ENCODE peak calls at places on chromosomes 12 and 14, in six cellular contexts. One of them, this sample, is unnamed.

GRCh38 chr14:52351561-52352491 is 37.7 kb downstream of the PTGER2 start:
- DNase-seq in left lung: no peak
- DNase-seq in stimulated activated CD4-positive, alpha-beta T cell treated with anti-CD3 and anti-CD28 coated beads, TNF-alpha, amount 100 ng/mL, for 48 hours: no peak
- DNase-seq in T-helper 2 cell: peak; percentile 56
- DNase-seq in amniotic epithelial cell: peak; percentile 99
- DNase-seq in iris pigment epithelial cell: peak; percentile 71
- DNase-seq in this sample: peak; percentile 71

GRCh38 chr14:75399819-75400678 is 27.8 kb upstream of the JDP2 start:
- DNase-seq in amniotic epithelial cell: peak; percentile 44
- DNase-seq in iris pigment epithelial cell: no peak
- DNase-seq in T-helper 2 cell: no peak
- DNase-seq in left lung: peak; percentile 89
- DNase-seq in stimulated activated CD4-positive, alpha-beta T cell treated with anti-CD3 and anti-CD28 coated beads, TNF-alpha, amount 100 ng/mL, for 48 hours: no peak
- DNase-seq in this sample: no peak

GRCh38 chr12:88472775-88473174 is 107.5 kb downstream of the KITLG start:
- DNase-seq in left lung: no peak
- DNase-seq in T-helper 2 cell: no peak
- DNase-seq in stimulated activated CD4-positive, alpha-beta T cell treated with anti-CD3 and anti-CD28 coated beads, TNF-alpha, amount 100 ng/mL, for 48 hours: no peak
- DNase-seq in iris pigment epithelial cell: peak; percentile 78
- DNase-seq in amniotic epithelial cell: peak; percentile 36
- DNase-seq in this sample: no peak

GRCh38 chr14:32434880-32435279 is 105.8 kb downstream of the AKAP6 start:
- DNase-seq in iris pigment epithelial cell: no peak
- DNase-seq in amniotic epithelial cell: no peak
- DNase-seq in left lung: no peak
- DNase-seq in T-helper 2 cell: no peak
- DNase-seq in stimulated activated CD4-positive, alpha-beta T cell treated with anti-CD3 and anti-CD28 coated beads, TNF-alpha, amount 100 ng/mL, for 48 hours: no peak
- DNase-seq in this sample: no peak

GRCh38 chr14:59507063-59507751 is 22.9 kb downstream of the JKAMP start:
- DNase-seq in stimulated activated CD4-positive, alpha-beta T cell treated with anti-CD3 and anti-CD28 coated beads, TNF-alpha, amount 100 ng/mL, for 48 hours: peak; percentile 21
- DNase-seq in T-helper 2 cell: no peak
- DNase-seq in left lung: no peak
- DNase-seq in iris pigment epithelial cell: peak; percentile 69
- DNase-seq in amniotic epithelial cell: peak; percentile 54
- DNase-seq in this sample: peak; percentile 10

GRCh38 chr12:8123124-8123888 is at the start of gene CLEC4A:
- DNase-seq in left lung: no peak
- DNase-seq in T-helper 2 cell: no peak
- DNase-seq in stimulated activated CD4-positive, alpha-beta T cell treated with anti-CD3 and anti-CD28 coated beads, TNF-alpha, amount 100 ng/mL, for 48 hours: no peak
- DNase-seq in iris pigment epithelial cell: no peak
- DNase-seq in amniotic epithelial cell: no peak
- DNase-seq in this sample: no peak

GRCh38 chr12:41962171-41962572 is 182.5 kb downstream of the GXYLT1 start:
- DNase-seq in stimulated activated CD4-positive, alpha-beta T cell treated with anti-CD3 and anti-CD28 coated beads, TNF-alpha, amount 100 ng/mL, for 48 hours: no peak
- DNase-seq in T-helper 2 cell: no peak
- DNase-seq in iris pigment epithelial cell: no peak
- DNase-seq in left lung: no peak
- DNase-seq in amniotic epithelial cell: no peak
- DNase-seq in this sample: no peak

GRCh38 chr14:39956372-39956771 is 524.1 kb upstream of the FBXO33 start:
- DNase-seq in T-helper 2 cell: no peak
- DNase-seq in left lung: no peak
- DNase-seq in iris pigment epithelial cell: no peak
- DNase-seq in amniotic epithelial cell: no peak
- DNase-seq in stimulated activated CD4-positive, alpha-beta T cell treated with anti-CD3 and anti-CD28 coated beads, TNF-alpha, amount 100 ng/mL, for 48 hours: no peak
- DNase-seq in this sample: no peak

GRCh38 chr14:30322819-30323218 is 236.1 kb upstream of the G2E3 start:
- DNase-seq in stimulated activated CD4-positive, alpha-beta T cell treated with anti-CD3 and anti-CD28 coated beads, TNF-alpha, amount 100 ng/mL, for 48 hours: no peak
- DNase-seq in left lung: no peak
- DNase-seq in T-helper 2 cell: no peak
- DNase-seq in iris pigment epithelial cell: no peak
- DNase-seq in amniotic epithelial cell: no peak
- DNase-seq in this sample: no peak

GRCh38 chr12:49028666-49029275 is 10.2 kb upstream of the PRKAG1 start:
- DNase-seq in T-helper 2 cell: no peak
- DNase-seq in amniotic epithelial cell: no peak
- DNase-seq in stimulated activated CD4-positive, alpha-beta T cell treated with anti-CD3 and anti-CD28 coated beads, TNF-alpha, amount 100 ng/mL, for 48 hours: no peak
- DNase-seq in left lung: no peak
- DNase-seq in iris pigment epithelial cell: no peak
- DNase-seq in this sample: no peak

GRCh38 chr12:95557625-95558024 is 6.3 kb upstream of the USP44 start:
- DNase-seq in T-helper 2 cell: no peak
- DNase-seq in iris pigment epithelial cell: no peak
- DNase-seq in left lung: no peak
- DNase-seq in stimulated activated CD4-positive, alpha-beta T cell treated with anti-CD3 and anti-CD28 coated beads, TNF-alpha, amount 100 ng/mL, for 48 hours: no peak
- DNase-seq in amniotic epithelial cell: no peak
- DNase-seq in this sample: no peak

GRCh38 chr12:11657511-11657910 is 8.0 kb downstream of the ETV6 start:
- DNase-seq in T-helper 2 cell: no peak
- DNase-seq in stimulated activated CD4-positive, alpha-beta T cell treated with anti-CD3 and anti-CD28 coated beads, TNF-alpha, amount 100 ng/mL, for 48 hours: no peak
- DNase-seq in amniotic epithelial cell: no peak
- DNase-seq in left lung: no peak
- DNase-seq in iris pigment epithelial cell: no peak
- DNase-seq in this sample: no peak

GRCh38 chr12:48826209-48826855 is 8.0 kb downstream of the CACNB3 start:
- DNase-seq in left lung: no peak
- DNase-seq in stimulated activated CD4-positive, alpha-beta T cell treated with anti-CD3 and anti-CD28 coated beads, TNF-alpha, amount 100 ng/mL, for 48 hours: no peak
- DNase-seq in iris pigment epithelial cell: no peak
- DNase-seq in amniotic epithelial cell: no peak
- DNase-seq in T-helper 2 cell: no peak
- DNase-seq in this sample: no peak

GRCh38 chr12:72282721-72283120 is 10.6 kb downstream of the TRHDE start:
- DNase-seq in stimulated activated CD4-positive, alpha-beta T cell treated with anti-CD3 and anti-CD28 coated beads, TNF-alpha, amount 100 ng/mL, for 48 hours: no peak
- DNase-seq in left lung: no peak
- DNase-seq in iris pigment epithelial cell: peak; percentile 66
- DNase-seq in T-helper 2 cell: no peak
- DNase-seq in amniotic epithelial cell: no peak
- DNase-seq in this sample: no peak

GRCh38 chr14:29175706-29176105 is 409.1 kb downstream of the FOXG1 start:
- DNase-seq in T-helper 2 cell: no peak
- DNase-seq in amniotic epithelial cell: no peak
- DNase-seq in iris pigment epithelial cell: no peak
- DNase-seq in stimulated activated CD4-positive, alpha-beta T cell treated with anti-CD3 and anti-CD28 coated beads, TNF-alpha, amount 100 ng/mL, for 48 hours: no peak
- DNase-seq in left lung: no peak
- DNase-seq in this sample: no peak

GRCh38 chr12:84636801-84637285 is 275.8 kb downstream of the SLC6A15 start:
- DNase-seq in left lung: no peak
- DNase-seq in iris pigment epithelial cell: peak; percentile 70
- DNase-seq in amniotic epithelial cell: peak; percentile 13
- DNase-seq in stimulated activated CD4-positive, alpha-beta T cell treated with anti-CD3 and anti-CD28 coated beads, TNF-alpha, amount 100 ng/mL, for 48 hours: no peak
- DNase-seq in T-helper 2 cell: no peak
- DNase-seq in this sample: no peak

GRCh38 chr14:52091913-52092312 is 23.1 kb upstream of the NID2 start:
- DNase-seq in iris pigment epithelial cell: no peak
- DNase-seq in stimulated activated CD4-positive, alpha-beta T cell treated with anti-CD3 and anti-CD28 coated beads, TNF-alpha, amount 100 ng/mL, for 48 hours: no peak
- DNase-seq in T-helper 2 cell: no peak
- DNase-seq in left lung: no peak
- DNase-seq in amniotic epithelial cell: peak; percentile 44
- DNase-seq in this sample: no peak

GRCh38 chr14:52553002-52553670 is 500 bp downstream of the GPR137C start:
- DNase-seq in stimulated activated CD4-positive, alpha-beta T cell treated with anti-CD3 and anti-CD28 coated beads, TNF-alpha, amount 100 ng/mL, for 48 hours: peak; percentile 26
- DNase-seq in iris pigment epithelial cell: no peak
- DNase-seq in left lung: peak; percentile 55
- DNase-seq in T-helper 2 cell: peak; percentile 31
- DNase-seq in amniotic epithelial cell: no peak
- DNase-seq in this sample: no peak

GRCh38 chr12:104083769-104084475 is 19.6 kb downstream of the HCFC2 start:
- DNase-seq in T-helper 2 cell: no peak
- DNase-seq in left lung: no peak
- DNase-seq in stimulated activated CD4-positive, alpha-beta T cell treated with anti-CD3 and anti-CD28 coated beads, TNF-alpha, amount 100 ng/mL, for 48 hours: peak; percentile 46
- DNase-seq in amniotic epithelial cell: no peak
- DNase-seq in iris pigment epithelial cell: no peak
- DNase-seq in this sample: peak; percentile 73

GRCh38 chr12:48296586-48297396 is 53.9 kb downstream of the ZNF641 start:
- DNase-seq in left lung: peak; percentile 89
- DNase-seq in stimulated activated CD4-positive, alpha-beta T cell treated with anti-CD3 and anti-CD28 coated beads, TNF-alpha, amount 100 ng/mL, for 48 hours: peak; percentile 20
- DNase-seq in iris pigment epithelial cell: peak; percentile 84
- DNase-seq in amniotic epithelial cell: peak; percentile 84
- DNase-seq in T-helper 2 cell: no peak
- DNase-seq in this sample: peak; percentile 49

GRCh38 chr12:32669584-32669983 is 9.5 kb upstream of the DNM1L start:
- DNase-seq in left lung: no peak
- DNase-seq in iris pigment epithelial cell: no peak
- DNase-seq in amniotic epithelial cell: no peak
- DNase-seq in stimulated activated CD4-positive, alpha-beta T cell treated with anti-CD3 and anti-CD28 coated beads, TNF-alpha, amount 100 ng/mL, for 48 hours: no peak
- DNase-seq in T-helper 2 cell: no peak
- DNase-seq in this sample: no peak

GRCh38 chr14:66508846-66509621 is 1.1 kb downstream of the GPHN start:
- DNase-seq in left lung: peak; percentile 48
- DNase-seq in T-helper 2 cell: peak; percentile 18
- DNase-seq in amniotic epithelial cell: no peak
- DNase-seq in iris pigment epithelial cell: peak; percentile 35
- DNase-seq in stimulated activated CD4-positive, alpha-beta T cell treated with anti-CD3 and anti-CD28 coated beads, TNF-alpha, amount 100 ng/mL, for 48 hours: peak; percentile 35
- DNase-seq in this sample: peak; percentile 71

GRCh38 chr12:131130311-131130911 is 176.7 kb downstream of the ADGRD1 start:
- DNase-seq in amniotic epithelial cell: no peak
- DNase-seq in T-helper 2 cell: no peak
- DNase-seq in stimulated activated CD4-positive, alpha-beta T cell treated with anti-CD3 and anti-CD28 coated beads, TNF-alpha, amount 100 ng/mL, for 48 hours: no peak
- DNase-seq in left lung: no peak
- DNase-seq in iris pigment epithelial cell: no peak
- DNase-seq in this sample: no peak

GRCh38 chr14:51216602-51217001 is 23.4 kb upstream of the TMX1 start:
- DNase-seq in T-helper 2 cell: no peak
- DNase-seq in iris pigment epithelial cell: no peak
- DNase-seq in amniotic epithelial cell: no peak
- DNase-seq in left lung: no peak
- DNase-seq in stimulated activated CD4-positive, alpha-beta T cell treated with anti-CD3 and anti-CD28 coated beads, TNF-alpha, amount 100 ng/mL, for 48 hours: no peak
- DNase-seq in this sample: no peak

GRCh38 chr14:64611358-64612020 is 61.7 kb downstream of the PPP1R36 start:
- DNase-seq in iris pigment epithelial cell: no peak
- DNase-seq in left lung: no peak
- DNase-seq in stimulated activated CD4-positive, alpha-beta T cell treated with anti-CD3 and anti-CD28 coated beads, TNF-alpha, amount 100 ng/mL, for 48 hours: no peak
- DNase-seq in T-helper 2 cell: no peak
- DNase-seq in amniotic epithelial cell: peak; percentile 79
- DNase-seq in this sample: no peak

GRCh38 chr12:54220092-54220557 is 31.3 kb upstream of the SMUG1 start:
- DNase-seq in amniotic epithelial cell: peak; percentile 67
- DNase-seq in stimulated activated CD4-positive, alpha-beta T cell treated with anti-CD3 and anti-CD28 coated beads, TNF-alpha, amount 100 ng/mL, for 48 hours: no peak
- DNase-seq in left lung: no peak
- DNase-seq in T-helper 2 cell: peak; percentile 26
- DNase-seq in iris pigment epithelial cell: peak; percentile 75
- DNase-seq in this sample: peak; percentile 88

GRCh38 chr12:57605308-57606015 is 838 bp downstream of the DTX3 start:
- DNase-seq in left lung: no peak
- DNase-seq in amniotic epithelial cell: no peak
- DNase-seq in iris pigment epithelial cell: no peak
- DNase-seq in stimulated activated CD4-positive, alpha-beta T cell treated with anti-CD3 and anti-CD28 coated beads, TNF-alpha, amount 100 ng/mL, for 48 hours: no peak
- DNase-seq in T-helper 2 cell: no peak
- DNase-seq in this sample: no peak

GRCh38 chr12:106152334-106152733 is 13.6 kb upstream of the NUAK1 start:
- DNase-seq in left lung: no peak
- DNase-seq in iris pigment epithelial cell: no peak
- DNase-seq in T-helper 2 cell: no peak
- DNase-seq in amniotic epithelial cell: no peak
- DNase-seq in stimulated activated CD4-positive, alpha-beta T cell treated with anti-CD3 and anti-CD28 coated beads, TNF-alpha, amount 100 ng/mL, for 48 hours: no peak
- DNase-seq in this sample: no peak

GRCh38 chr14:103122578-103123127 is 608 bp upstream of the TNFAIP2 start:
- DNase-seq in iris pigment epithelial cell: no peak
- DNase-seq in left lung: no peak
- DNase-seq in amniotic epithelial cell: no peak
- DNase-seq in T-helper 2 cell: no peak
- DNase-seq in stimulated activated CD4-positive, alpha-beta T cell treated with anti-CD3 and anti-CD28 coated beads, TNF-alpha, amount 100 ng/mL, for 48 hours: no peak
- DNase-seq in this sample: no peak

GRCh38 chr12:990308-990648 is 745 bp upstream of the ERC1 start:
- DNase-seq in T-helper 2 cell: no peak
- DNase-seq in amniotic epithelial cell: peak; percentile 58
- DNase-seq in stimulated activated CD4-positive, alpha-beta T cell treated with anti-CD3 and anti-CD28 coated beads, TNF-alpha, amount 100 ng/mL, for 48 hours: peak; percentile 46
- DNase-seq in left lung: peak; percentile 68
- DNase-seq in iris pigment epithelial cell: peak; percentile 79
- DNase-seq in this sample: no peak

GRCh38 chr12:120101617-120102016 is 14.9 kb downstream of the RAB35 start:
- DNase-seq in left lung: no peak
- DNase-seq in stimulated activated CD4-positive, alpha-beta T cell treated with anti-CD3 and anti-CD28 coated beads, TNF-alpha, amount 100 ng/mL, for 48 hours: no peak
- DNase-seq in iris pigment epithelial cell: no peak
- DNase-seq in T-helper 2 cell: no peak
- DNase-seq in amniotic epithelial cell: no peak
- DNase-seq in this sample: no peak

GRCh38 chr14:85296466-85297210 is 233.3 kb upstream of the FLRT2 start:
- DNase-seq in iris pigment epithelial cell: peak; percentile 92
- DNase-seq in T-helper 2 cell: no peak
- DNase-seq in stimulated activated CD4-positive, alpha-beta T cell treated with anti-CD3 and anti-CD28 coated beads, TNF-alpha, amount 100 ng/mL, for 48 hours: no peak
- DNase-seq in amniotic epithelial cell: peak; percentile 98
- DNase-seq in left lung: no peak
- DNase-seq in this sample: no peak

GRCh38 chr12:130973906-130974305 is 20.2 kb downstream of the ADGRD1 start:
- DNase-seq in stimulated activated CD4-positive, alpha-beta T cell treated with anti-CD3 and anti-CD28 coated beads, TNF-alpha, amount 100 ng/mL, for 48 hours: no peak
- DNase-seq in T-helper 2 cell: no peak
- DNase-seq in iris pigment epithelial cell: no peak
- DNase-seq in left lung: no peak
- DNase-seq in amniotic epithelial cell: no peak
- DNase-seq in this sample: no peak

GRCh38 chr12:69985656-69986055 is 160.6 kb downstream of the MYRFL start:
- DNase-seq in left lung: no peak
- DNase-seq in stimulated activated CD4-positive, alpha-beta T cell treated with anti-CD3 and anti-CD28 coated beads, TNF-alpha, amount 100 ng/mL, for 48 hours: no peak
- DNase-seq in iris pigment epithelial cell: no peak
- DNase-seq in amniotic epithelial cell: no peak
- DNase-seq in T-helper 2 cell: no peak
- DNase-seq in this sample: no peak

GRCh38 chr14:75981826-75982723 is at the start of gene TGFB3:
- DNase-seq in stimulated activated CD4-positive, alpha-beta T cell treated with anti-CD3 and anti-CD28 coated beads, TNF-alpha, amount 100 ng/mL, for 48 hours: peak; percentile 68
- DNase-seq in left lung: peak; percentile 86
- DNase-seq in iris pigment epithelial cell: peak; percentile 95
- DNase-seq in T-helper 2 cell: peak; percentile 66
- DNase-seq in amniotic epithelial cell: peak; percentile 96
- DNase-seq in this sample: peak; percentile 73

GRCh38 chr12:5078423-5078822 is 34.7 kb downstream of the KCNA5 start:
- DNase-seq in T-helper 2 cell: no peak
- DNase-seq in amniotic epithelial cell: no peak
- DNase-seq in iris pigment epithelial cell: no peak
- DNase-seq in stimulated activated CD4-positive, alpha-beta T cell treated with anti-CD3 and anti-CD28 coated beads, TNF-alpha, amount 100 ng/mL, for 48 hours: no peak
- DNase-seq in left lung: no peak
- DNase-seq in this sample: no peak

GRCh38 chr12:95380997-95381786 is 92.8 kb upstream of the METAP2 start:
- DNase-seq in iris pigment epithelial cell: peak; percentile 38
- DNase-seq in amniotic epithelial cell: peak; percentile 41
- DNase-seq in T-helper 2 cell: no peak
- DNase-seq in left lung: no peak
- DNase-seq in stimulated activated CD4-positive, alpha-beta T cell treated with anti-CD3 and anti-CD28 coated beads, TNF-alpha, amount 100 ng/mL, for 48 hours: no peak
- DNase-seq in this sample: no peak

GRCh38 chr12:90029317-90029716 is 320.7 kb upstream of the ATP2B1 start:
- DNase-seq in iris pigment epithelial cell: no peak
- DNase-seq in T-helper 2 cell: no peak
- DNase-seq in left lung: no peak
- DNase-seq in stimulated activated CD4-positive, alpha-beta T cell treated with anti-CD3 and anti-CD28 coated beads, TNF-alpha, amount 100 ng/mL, for 48 hours: no peak
- DNase-seq in amniotic epithelial cell: no peak
- DNase-seq in this sample: no peak

GRCh38 chr12:47378907-47379306 is 299.1 kb upstream of the AMIGO2 start:
- DNase-seq in T-helper 2 cell: no peak
- DNase-seq in stimulated activated CD4-positive, alpha-beta T cell treated with anti-CD3 and anti-CD28 coated beads, TNF-alpha, amount 100 ng/mL, for 48 hours: no peak
- DNase-seq in left lung: no peak
- DNase-seq in iris pigment epithelial cell: no peak
- DNase-seq in amniotic epithelial cell: no peak
- DNase-seq in this sample: no peak

GRCh38 chr14:35932659-35933159 is 106.6 kb downstream of the BRMS1L start:
- DNase-seq in iris pigment epithelial cell: no peak
- DNase-seq in amniotic epithelial cell: no peak
- DNase-seq in left lung: no peak
- DNase-seq in stimulated activated CD4-positive, alpha-beta T cell treated with anti-CD3 and anti-CD28 coated beads, TNF-alpha, amount 100 ng/mL, for 48 hours: peak; percentile 18
- DNase-seq in T-helper 2 cell: peak; percentile 5
- DNase-seq in this sample: no peak